ENCODE peak calls at places on chromosome 13, in seven cellular contexts. A is fibroblast of pulmonary artery, G is transverse colon, S is Panc1, D is tibial nerve, I is AG09309, Q is ovary. B is an unnamed sample.

GRCh38 chr13:35789335-35790166 is 313.1 kb upstream of the MAB21L1 start:
- DNase-seq in A (peak), S (no peak), G (no peak), I (no peak), D (no peak), Q (no peak), B (peak)

GRCh38 chr13:113903912-113904311 is 40.0 kb upstream of the GAS6 start:
- DNase-seq in S (no peak), A (no peak), I (no peak), D (no peak), G (no peak), Q (no peak), B (no peak)

GRCh38 chr13:112984954-112985802 is 16.2 kb downstream of the MCF2L start:
- DNase-seq in Q (no peak), G (peak), I (no peak), S (no peak), A (no peak), D (no peak), B (no peak)

GRCh38 chr13:98691360-98691759 is 61.1 kb downstream of the SLC15A1 start:
- DNase-seq in G (no peak), I (no peak), A (no peak), S (no peak), Q (no peak), D (no peak), B (no peak)

GRCh38 chr13:52067237-52067636 is 42.7 kb downstream of the UTP14C start:
- DNase-seq in S (no peak), Q (no peak), G (no peak), I (no peak), D (no peak), A (peak), B (no peak)

GRCh38 chr13:73671011-73671410 is 463.2 kb downstream of the KLF12 start:
- DNase-seq in G (no peak), I (no peak), S (no peak), Q (no peak), A (no peak), D (no peak), B (no peak)

GRCh38 chr13:94239135-94239534 is 240.3 kb downstream of the DCT start:
- DNase-seq in Q (no peak), G (no peak), S (peak), A (peak), I (peak), D (no peak), B (no peak)

GRCh38 chr13:49292742-49293498 is 45.2 kb downstream of the CDADC1 start:
- DNase-seq in Q (peak), G (no peak), S (no peak), D (peak), I (no peak), A (peak), B (no peak)

GRCh38 chr13:95660981-95661581 is 15.9 kb upstream of the DNAJC3 start:
- DNase-seq in I (no peak), D (no peak), Q (no peak), G (no peak), S (no peak), A (peak), B (no peak)

GRCh38 chr13:91216928-91217700 is 130.4 kb upstream of the MIR17HG start:
- DNase-seq in Q (no peak), D (no peak), A (no peak), S (no peak), I (no peak), G (no peak), B (no peak)

GRCh38 chr13:21234537-21234936 is 58.1 kb downstream of the MRPL57 start:
- DNase-seq in S (no peak), A (no peak), I (no peak), D (no peak), G (no peak), Q (no peak), B (peak)

GRCh38 chr13:93476175-93476574 is 249.6 kb downstream of the GPC6 start:
- DNase-seq in Q (no peak), A (peak), S (no peak), I (peak), D (no peak), G (no peak), B (no peak)

GRCh38 chr13:113860579-113861432 is 3.1 kb downstream of the GAS6 start:
- DNase-seq in I (no peak), A (peak), S (no peak), G (peak), Q (peak), D (no peak), B (no peak)

GRCh38 chr13:108213946-108214345 is 1.4 kb downstream of the LIG4 start:
- DNase-seq in D (no peak), I (no peak), G (no peak), Q (no peak), S (no peak), A (no peak), B (no peak)

GRCh38 chr13:74771964-74772363 is 637.8 kb upstream of the KLF12 start:
- DNase-seq in I (peak), S (no peak), G (no peak), D (no peak), A (peak), Q (no peak), B (no peak)

GRCh38 chr13:94431569-94431968 is 47.9 kb downstream of the DCT start:
- DNase-seq in A (peak), G (no peak), I (no peak), S (no peak), D (no peak), Q (no peak), B (no peak)

GRCh38 chr13:44013666-44014291 is 134.1 kb downstream of the LACC1 start:
- DNase-seq in G (no peak), D (no peak), I (peak), S (no peak), Q (no peak), A (peak), B (peak)

GRCh38 chr13:91058066-91058465 is 289.4 kb upstream of the MIR17HG start:
- DNase-seq in D (no peak), I (no peak), G (no peak), S (no peak), A (peak), Q (no peak), B (no peak)

GRCh38 chr13:72953391-72953960 is 105.3 kb upstream of the KLF5 start:
- DNase-seq in S (no peak), Q (no peak), G (peak), A (no peak), D (no peak), I (no peak), B (no peak)

GRCh38 chr13:74889321-74889720 is 592.6 kb downstream of the TBC1D4 start:
- DNase-seq in S (no peak), D (no peak), Q (no peak), G (no peak), I (no peak), A (peak), B (no peak)

GRCh38 chr13:51895906-51896888 is 34.4 kb downstream of the CCDC70 start:
- DNase-seq in S (peak), I (peak), D (peak), A (peak), Q (no peak), G (peak), B (peak)

GRCh38 chr13:97502192-97502591 is 68.2 kb downstream of the RAP2A start:
- DNase-seq in S (no peak), G (no peak), A (peak), Q (no peak), D (peak), I (no peak), B (no peak)

GRCh38 chr13:31908696-31909386 is 122.7 kb upstream of the FRY start:
- DNase-seq in Q (no peak), S (no peak), A (no peak), D (no peak), G (no peak), I (no peak), B (no peak)

GRCh38 chr13:45879666-45880065 is 28.1 kb upstream of the SIAH3 start:
- DNase-seq in A (no peak), Q (no peak), S (no peak), G (peak), D (no peak), I (no peak), B (no peak)

GRCh38 chr13:45859682-45860081 is 8.1 kb upstream of the SIAH3 start:
- DNase-seq in I (no peak), D (no peak), Q (no peak), G (no peak), S (no peak), A (no peak), B (no peak)

GRCh38 chr13:98843482-98843877 is 91.0 kb upstream of the SLC15A1 start:
- DNase-seq in G (no peak), Q (no peak), D (no peak), A (no peak), S (no peak), I (no peak), B (no peak)

GRCh38 chr13:95432141-95432540 is 120.4 kb upstream of the CLDN10 start:
- DNase-seq in S (no peak), I (no peak), A (no peak), Q (no peak), D (no peak), G (no peak), B (no peak)

GRCh38 chr13:106515635-106516254 is 19.7 kb downstream of the EFNB2 start:
- DNase-seq in A (no peak), D (no peak), I (no peak), S (no peak), G (no peak), Q (no peak), B (no peak)

GRCh38 chr13:43284162-43284561 is 260.8 kb downstream of the DNAJC15 start:
- DNase-seq in A (peak), S (no peak), G (no peak), D (no peak), Q (no peak), I (no peak), B (no peak)

GRCh38 chr13:105634059-105634458 is 901.4 kb downstream of the EFNB2 start:
- DNase-seq in D (no peak), A (no peak), I (no peak), S (no peak), Q (no peak), G (no peak), B (no peak)

GRCh38 chr13:52600666-52601065 is 41.6 kb upstream of the HNRNPA1L2 start:
- DNase-seq in A (peak), I (no peak), Q (no peak), G (no peak), D (no peak), S (no peak), B (no peak)

GRCh38 chr13:107422421-107422820 is 792.9 kb downstream of the LIG4 start:
- DNase-seq in G (no peak), A (no peak), I (no peak), S (no peak), D (no peak), Q (no peak), B (no peak)

GRCh38 chr13:80604094-80604493 is 263.2 kb upstream of the SPRY2 start:
- DNase-seq in S (no peak), A (peak), D (peak), I (no peak), Q (no peak), G (no peak), B (no peak)

DNA sequence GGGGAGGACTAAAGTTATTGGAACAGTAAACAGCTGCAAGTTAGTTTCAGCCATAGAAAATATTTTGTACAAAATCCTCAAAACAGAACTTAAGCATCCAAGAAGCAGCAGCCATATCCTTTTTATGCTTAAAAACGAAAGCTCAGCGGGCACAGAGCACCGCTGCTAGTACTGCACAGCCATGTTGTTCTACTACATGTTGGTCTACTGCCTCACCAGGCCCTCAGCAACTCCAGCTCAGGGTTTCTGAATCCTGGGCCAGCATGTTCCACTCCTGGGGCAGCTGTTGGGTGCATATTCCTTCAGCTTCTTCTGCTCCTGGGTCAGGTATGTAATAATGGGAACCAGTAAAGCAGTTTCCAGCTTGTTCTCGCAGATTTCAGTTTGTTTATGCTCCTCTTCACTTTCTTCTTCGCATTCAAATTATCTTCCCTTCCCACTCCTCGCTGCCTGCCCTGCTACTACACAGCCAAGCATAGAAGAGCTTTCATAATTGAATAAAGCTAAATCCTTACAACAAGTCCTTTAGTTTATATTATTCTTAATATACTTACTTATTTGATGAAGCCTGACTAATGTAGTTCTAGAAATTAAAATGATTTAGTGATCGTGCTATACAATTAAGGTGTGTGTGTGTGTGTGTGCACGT is 820.5 kb upstream of the ATXN8OS start:
- DNase-seq in D (no peak), S (no peak), G (no peak), Q (no peak), A (no peak), I (no peak), B (no peak)
- H3K4me3 ChIP-seq in D (no peak), S (no peak), G (no peak), Q (no peak), A (no peak), I (no peak), B (no peak)

GRCh38 chr13:33351324-33351723 is 65.8 kb upstream of the STARD13 start:
- DNase-seq in I (peak), S (no peak), Q (no peak), G (peak), A (peak), D (no peak), B (no peak)

GRCh38 chr13:33349996-33350826 is 64.7 kb upstream of the STARD13 start:
- DNase-seq in S (no peak), A (peak), G (peak), Q (peak), I (no peak), D (peak), B (no peak)

GRCh38 chr13:33348366-33348765 is 62.8 kb upstream of the STARD13 start:
- DNase-seq in I (peak), Q (no peak), G (no peak), S (no peak), A (peak), D (no peak), B (no peak)

GRCh38 chr13:33347866-33348265 is 62.3 kb upstream of the STARD13 start:
- DNase-seq in Q (no peak), I (no peak), D (no peak), G (no peak), S (no peak), A (no peak), B (no peak)

GRCh38 chr13:33349314-33349995 is 63.9 kb upstream of the STARD13 start:
- DNase-seq in D (peak), I (no peak), S (no peak), G (peak), Q (no peak), A (no peak), B (no peak)
- TF ChIP-seq CTCF in D (no peak), I (no peak), S (peak), G (no peak), Q (no peak), A (no peak), B (no peak)

GRCh38 chr13:109743706-109744453 is 42.5 kb downstream of the IRS2 start:
- DNase-seq in I (no peak), D (no peak), G (peak), A (peak), Q (no peak), S (no peak), B (peak)
- H3K4me3 ChIP-seq in I (no peak), D (no peak), G (no peak), A (no peak), Q (no peak), S (peak), B (peak)

DNA sequence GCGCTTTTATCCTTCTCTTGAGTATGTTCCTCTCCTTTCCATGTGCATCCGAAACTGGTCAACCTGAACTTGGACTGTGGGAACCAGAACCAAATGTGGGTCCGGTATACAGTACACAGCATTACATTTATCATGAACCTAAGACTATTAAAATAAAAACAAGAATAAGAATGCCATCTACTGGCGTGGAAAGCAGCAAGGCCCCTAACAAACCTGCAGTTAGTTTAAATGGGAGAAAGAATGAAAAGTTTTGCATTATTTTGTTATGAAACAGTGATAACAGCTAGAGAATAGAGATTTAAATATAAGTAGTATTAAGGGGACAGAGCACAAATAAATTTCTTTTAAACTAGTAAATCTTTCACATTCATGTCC is 159.5 kb downstream of the RBM26 start:
- DNase-seq in A (no peak), G (no peak), Q (no peak), S (no peak), I (no peak), D (no peak), B (no peak)
- TF ChIP-seq CTCF in A (peak), G (no peak), Q (no peak), S (peak), I (no peak), D (no peak), B (no peak)

DNA sequence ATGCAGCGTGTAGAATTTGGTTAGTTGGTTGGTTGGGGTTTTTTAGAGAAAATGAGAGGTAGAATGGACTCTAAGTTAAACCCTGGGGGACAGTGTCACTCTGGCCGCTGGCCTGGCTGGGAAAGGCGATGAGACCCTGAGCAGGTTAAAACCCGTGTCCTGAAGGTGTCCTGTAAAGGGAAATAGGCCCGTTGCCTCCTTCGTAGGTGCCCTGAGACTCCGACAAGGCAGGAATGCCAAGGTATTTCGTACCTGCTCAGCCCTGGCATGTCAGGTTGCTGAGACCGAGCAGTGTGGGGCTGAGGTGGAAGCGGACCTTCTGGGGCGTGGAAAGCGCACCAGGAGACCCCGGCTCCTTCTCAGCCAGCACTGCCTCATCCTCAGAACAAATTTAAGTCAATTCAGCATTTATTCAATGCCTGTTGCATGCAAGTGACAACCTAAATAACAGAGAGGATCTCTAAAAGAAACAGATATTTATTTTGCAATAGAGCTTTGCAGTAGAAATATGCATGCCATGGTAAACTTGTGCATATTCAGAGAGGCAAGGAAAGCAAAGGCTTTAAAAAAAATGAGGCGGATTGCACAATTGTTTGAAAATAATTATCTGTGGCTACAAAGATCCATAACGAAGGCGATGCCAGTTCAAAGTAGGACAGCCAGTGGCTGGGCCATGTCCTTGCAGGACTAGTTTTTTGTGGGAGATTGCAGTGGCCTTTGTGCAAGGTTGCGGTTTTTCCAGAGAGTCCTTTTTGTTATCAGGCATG is 1.4 kb upstream of the RAB20 start:
- DNase-seq in Q (no peak), S (no peak), A (no peak), I (no peak), D (no peak), G (no peak), B (no peak)
- H3K4me3 ChIP-seq in Q (peak), S (peak), A (peak), I (no peak), D (peak), G (peak), B (peak)

GRCh38 chr13:36841411-36841810 is 22.4 kb downstream of the RFXAP start:
- DNase-seq in Q (no peak), D (no peak), S (no peak), A (no peak), G (no peak), I (no peak), B (no peak)
- TF ChIP-seq CTCF in Q (no peak), D (no peak), S (no peak), A (no peak), G (no peak), I (peak), B (no peak)

B was measured in HFF-Myc.